ENCODE peak calls at places on chromosomes 4 and X, in nine cellular contexts. One of them, this sample, is unnamed. For H3K4me1, the result is how much of the 10 kb centered on the place peaks cover.

GRCh38 chr4:82090717-82091116 is 283.1 kb downstream of the HNRNPD start:
- DNase-seq in adrenal gland: no peak
- DNase-seq in BE2C: no peak
- DNase-seq in astrocyte: no peak
- DNase-seq in HepG2: no peak
- DNase-seq in tibial nerve: no peak
- DNase-seq in psoas muscle: no peak
- DNase-seq in GM23248: no peak
- DNase-seq in aorta: no peak
- DNase-seq in this sample: no peak

GRCh38 chr4:127400736-127401346 is 231.9 kb upstream of the INTU start:
- DNase-seq in adrenal gland: peak
- DNase-seq in BE2C: peak
- DNase-seq in astrocyte: peak
- DNase-seq in HepG2: peak
- DNase-seq in tibial nerve: peak
- DNase-seq in psoas muscle: peak
- DNase-seq in GM23248: peak
- DNase-seq in aorta: peak
- DNase-seq in this sample: peak

GRCh38 chr4:38730830-38731646 is 51.8 kb downstream of the TLR10 start:
- DNase-seq in adrenal gland: peak
- DNase-seq in BE2C: peak
- DNase-seq in astrocyte: peak
- DNase-seq in HepG2: peak
- DNase-seq in tibial nerve: peak
- DNase-seq in psoas muscle: peak
- DNase-seq in GM23248: peak
- DNase-seq in aorta: peak
- DNase-seq in this sample: peak

GRCh38 chrX:105564536-105564935 is 257.8 kb upstream of the NRK start:
- DNase-seq in adrenal gland: no peak
- DNase-seq in BE2C: no peak
- DNase-seq in astrocyte: peak
- DNase-seq in HepG2: no peak
- DNase-seq in tibial nerve: no peak
- DNase-seq in psoas muscle: no peak
- DNase-seq in GM23248: no peak
- DNase-seq in aorta: no peak
- DNase-seq in this sample: no peak

GRCh38 chr4:38385286-38386010 is 278.6 kb upstream of the KLF3 start:
- DNase-seq in adrenal gland: no peak
- DNase-seq in BE2C: no peak
- DNase-seq in astrocyte: peak
- DNase-seq in HepG2: peak
- DNase-seq in tibial nerve: no peak
- DNase-seq in psoas muscle: no peak
- DNase-seq in GM23248: no peak
- DNase-seq in aorta: no peak
- DNase-seq in this sample: no peak

GRCh38 chr4:99615210-99615834 is 40.7 kb downstream of the MTTP start:
- DNase-seq in adrenal gland: no peak
- DNase-seq in BE2C: no peak
- DNase-seq in astrocyte: no peak
- DNase-seq in HepG2: no peak
- DNase-seq in tibial nerve: no peak
- DNase-seq in psoas muscle: no peak
- DNase-seq in GM23248: no peak
- DNase-seq in aorta: no peak
- DNase-seq in this sample: no peak

GRCh38 chr4:182338731-182339130 is 95.5 kb downstream of the TENM3 start:
- DNase-seq in adrenal gland: no peak
- DNase-seq in BE2C: no peak
- DNase-seq in astrocyte: peak
- DNase-seq in HepG2: no peak
- DNase-seq in tibial nerve: no peak
- DNase-seq in psoas muscle: no peak
- DNase-seq in GM23248: no peak
- DNase-seq in aorta: no peak
- DNase-seq in this sample: no peak

GRCh38 chr4:180669637-180670036 is 1573.6 kb upstream of the TENM3 start:
- DNase-seq in adrenal gland: no peak
- DNase-seq in BE2C: no peak
- DNase-seq in astrocyte: peak
- DNase-seq in HepG2: no peak
- DNase-seq in tibial nerve: no peak
- DNase-seq in psoas muscle: no peak
- DNase-seq in GM23248: no peak
- DNase-seq in aorta: no peak
- DNase-seq in this sample: no peak

GRCh38 chr4:147736458-147736857 is 4.6 kb downstream of the ARHGAP10 start:
- DNase-seq in adrenal gland: no peak
- DNase-seq in BE2C: no peak
- DNase-seq in astrocyte: peak
- DNase-seq in HepG2: no peak
- DNase-seq in tibial nerve: no peak
- DNase-seq in psoas muscle: no peak
- DNase-seq in GM23248: peak
- DNase-seq in aorta: no peak
- DNase-seq in this sample: no peak

GRCh38 chr4:147737623-147738022 is 5.7 kb downstream of the ARHGAP10 start:
- DNase-seq in adrenal gland: no peak
- DNase-seq in BE2C: no peak
- DNase-seq in astrocyte: no peak
- DNase-seq in HepG2: no peak
- DNase-seq in tibial nerve: no peak
- DNase-seq in psoas muscle: no peak
- DNase-seq in GM23248: no peak
- DNase-seq in aorta: no peak
- DNase-seq in this sample: no peak

GRCh38 chr4:147741190-147741788 is 9.4 kb downstream of the ARHGAP10 start:
- DNase-seq in adrenal gland: no peak
- DNase-seq in BE2C: no peak
- DNase-seq in astrocyte: peak
- DNase-seq in HepG2: no peak
- DNase-seq in tibial nerve: no peak
- DNase-seq in psoas muscle: no peak
- DNase-seq in GM23248: peak
- DNase-seq in aorta: no peak
- DNase-seq in this sample: no peak

GRCh38 chr4:147740176-147740575 is 8.3 kb downstream of the ARHGAP10 start:
- DNase-seq in adrenal gland: no peak
- DNase-seq in BE2C: no peak
- DNase-seq in astrocyte: peak
- DNase-seq in HepG2: no peak
- DNase-seq in tibial nerve: no peak
- DNase-seq in psoas muscle: no peak
- DNase-seq in GM23248: no peak
- DNase-seq in aorta: no peak
- DNase-seq in this sample: no peak

DNA sequence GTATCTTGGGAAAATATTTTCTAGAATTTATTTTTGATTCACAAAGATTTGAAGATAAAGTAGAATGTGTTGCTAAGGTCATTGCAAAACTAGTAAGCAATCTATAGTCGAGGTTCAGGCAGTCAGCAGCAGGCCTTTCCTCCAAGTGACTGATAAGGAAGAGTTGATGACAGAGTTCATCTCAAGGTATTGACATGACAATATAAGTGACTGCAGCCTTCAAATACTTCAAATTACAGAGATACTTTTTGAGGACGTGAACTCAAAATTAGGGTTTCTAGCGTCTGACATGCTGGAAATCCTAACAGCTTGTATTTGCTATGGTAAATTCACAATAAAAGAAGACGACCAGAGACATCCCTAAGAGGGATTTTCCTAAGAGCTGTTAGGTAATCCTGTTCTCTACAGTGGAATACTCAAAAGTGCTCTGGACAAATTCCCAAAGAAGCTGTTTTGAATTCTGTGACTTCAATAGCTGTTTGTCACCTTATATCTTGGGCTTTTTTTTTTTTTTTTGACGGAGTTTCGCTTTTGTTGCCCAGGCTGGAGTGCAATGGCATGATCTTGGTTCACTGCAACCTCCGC is 7.4 kb downstream of the ARHGAP10 start:
- DNase-seq in adrenal gland: no peak
- DNase-seq in BE2C: no peak
- DNase-seq in astrocyte: no peak
- DNase-seq in HepG2: no peak
- DNase-seq in tibial nerve: no peak
- DNase-seq in psoas muscle: no peak
- DNase-seq in GM23248: no peak
- DNase-seq in aorta: no peak
- DNase-seq in this sample: no peak
- H3K4me1 ChIP-seq in adrenal gland: under half
- H3K4me1 ChIP-seq in BE2C: under half
- H3K4me1 ChIP-seq in astrocyte: under half
- H3K4me1 ChIP-seq in HepG2: under half
- H3K4me1 ChIP-seq in tibial nerve: under half
- H3K4me1 ChIP-seq in psoas muscle: half or more
- H3K4me1 ChIP-seq in GM23248: under half
- H3K4me1 ChIP-seq in aorta: under half
- H3K4me1 ChIP-seq in this sample: under half

GRCh38 chr4:893276-893994 is 38.7 kb downstream of the GAK start:
- DNase-seq in adrenal gland: no peak
- DNase-seq in BE2C: no peak
- DNase-seq in astrocyte: no peak
- DNase-seq in HepG2: no peak
- DNase-seq in tibial nerve: no peak
- DNase-seq in psoas muscle: no peak
- DNase-seq in GM23248: no peak
- DNase-seq in aorta: no peak
- DNase-seq in this sample: no peak

GRCh38 chr4:891747-892146 is 40.4 kb downstream of the GAK start:
- DNase-seq in adrenal gland: no peak
- DNase-seq in BE2C: peak
- DNase-seq in astrocyte: no peak
- DNase-seq in HepG2: peak
- DNase-seq in tibial nerve: no peak
- DNase-seq in psoas muscle: no peak
- DNase-seq in GM23248: peak
- DNase-seq in aorta: no peak
- DNase-seq in this sample: no peak

GRCh38 chr4:893995-894705 is 38.0 kb downstream of the GAK start:
- DNase-seq in adrenal gland: no peak
- DNase-seq in BE2C: no peak
- DNase-seq in astrocyte: no peak
- DNase-seq in HepG2: no peak
- DNase-seq in tibial nerve: no peak
- DNase-seq in psoas muscle: no peak
- DNase-seq in GM23248: no peak
- DNase-seq in aorta: no peak
- DNase-seq in this sample: no peak

GRCh38 chr4:890036-890695 is 42.0 kb downstream of the GAK start:
- DNase-seq in adrenal gland: no peak
- DNase-seq in BE2C: no peak
- DNase-seq in astrocyte: no peak
- DNase-seq in HepG2: no peak
- DNase-seq in tibial nerve: no peak
- DNase-seq in psoas muscle: no peak
- DNase-seq in GM23248: no peak
- DNase-seq in aorta: no peak
- DNase-seq in this sample: no peak

DNA sequence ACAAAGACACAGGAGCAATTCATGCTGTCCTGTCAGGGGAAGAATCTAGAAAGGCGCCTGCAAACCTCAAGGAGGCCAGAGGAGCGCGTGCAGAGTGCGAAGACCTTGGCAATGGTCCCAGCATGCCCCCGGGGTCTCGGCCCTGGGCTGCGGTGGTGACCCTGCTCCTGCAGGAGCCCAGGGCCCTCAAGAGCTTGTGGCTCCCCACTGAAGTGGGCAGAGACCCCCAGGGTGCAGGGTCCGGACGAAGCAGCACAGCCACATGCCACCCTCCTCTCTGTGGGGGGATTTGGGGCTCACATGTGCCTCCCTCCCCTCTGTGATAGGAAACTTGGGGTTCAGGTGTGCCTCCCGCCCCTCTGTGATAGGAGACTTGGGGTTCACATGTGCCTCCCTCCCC is 39.3 kb downstream of the GAK start:
- DNase-seq in adrenal gland: no peak
- DNase-seq in BE2C: no peak
- DNase-seq in astrocyte: no peak
- DNase-seq in HepG2: no peak
- DNase-seq in tibial nerve: no peak
- DNase-seq in psoas muscle: no peak
- DNase-seq in GM23248: no peak
- DNase-seq in aorta: no peak
- DNase-seq in this sample: no peak
- H3K4me1 ChIP-seq in adrenal gland: under half
- H3K4me1 ChIP-seq in BE2C: under half
- H3K4me1 ChIP-seq in astrocyte: under half
- H3K4me1 ChIP-seq in HepG2: under half
- H3K4me1 ChIP-seq in tibial nerve: under half
- H3K4me1 ChIP-seq in psoas muscle: under half
- H3K4me1 ChIP-seq in GM23248: under half
- H3K4me1 ChIP-seq in aorta: under half
- H3K4me1 ChIP-seq in this sample: under half

DNA sequence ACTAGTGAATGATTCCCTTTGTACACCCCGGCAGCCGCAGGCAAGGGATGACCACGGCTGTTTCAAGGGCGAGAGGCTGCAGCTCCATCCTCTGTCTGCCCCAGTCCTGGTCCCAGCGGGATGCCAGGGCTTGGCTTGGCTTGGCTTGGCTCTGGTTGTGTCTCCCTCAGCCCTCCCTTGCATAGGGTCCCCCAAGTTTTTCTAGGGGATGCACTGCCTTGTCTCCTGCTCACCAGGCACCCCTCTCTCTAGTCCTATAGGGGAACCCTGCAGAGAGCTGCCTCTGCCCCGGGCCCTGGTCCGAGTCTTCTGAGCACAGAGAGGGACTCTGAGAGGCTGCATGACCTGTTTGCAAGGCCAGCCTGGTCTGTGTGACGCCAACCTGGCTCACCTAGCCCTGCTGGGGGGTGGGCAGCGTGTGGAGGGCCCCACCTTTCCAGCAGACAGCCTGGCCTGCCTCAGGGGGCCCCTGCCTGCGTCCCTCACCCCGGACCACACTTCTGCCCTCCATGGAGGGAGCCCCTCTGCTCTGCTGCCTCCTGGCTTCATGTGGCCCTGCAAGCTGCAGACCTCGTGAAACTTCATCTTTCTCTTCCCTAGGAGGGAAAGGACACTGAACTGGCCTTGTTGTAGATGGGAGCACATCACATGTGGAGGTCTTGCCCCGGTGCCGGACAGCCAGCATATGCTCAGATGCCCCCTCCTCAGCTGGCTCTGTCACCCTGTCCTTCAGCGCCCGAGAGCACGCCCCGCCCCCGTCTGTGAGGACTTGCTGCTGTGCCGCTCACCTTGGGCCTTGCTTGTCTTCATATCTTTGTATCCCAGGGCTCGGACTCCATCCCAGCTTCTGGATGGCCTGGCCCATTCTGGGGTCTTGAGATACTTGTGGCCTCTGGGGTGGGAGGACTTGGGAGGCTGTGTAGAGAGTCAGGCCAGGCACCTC is 16.4 kb downstream of the SORCS2 start:
- DNase-seq in adrenal gland: no peak
- DNase-seq in BE2C: no peak
- DNase-seq in astrocyte: no peak
- DNase-seq in HepG2: no peak
- DNase-seq in tibial nerve: no peak
- DNase-seq in psoas muscle: no peak
- DNase-seq in GM23248: no peak
- DNase-seq in aorta: no peak
- DNase-seq in this sample: no peak
- H3K4me1 ChIP-seq in adrenal gland: under half
- H3K4me1 ChIP-seq in BE2C: under half
- H3K4me1 ChIP-seq in astrocyte: half or more
- H3K4me1 ChIP-seq in HepG2: under half
- H3K4me1 ChIP-seq in tibial nerve: under half
- H3K4me1 ChIP-seq in psoas muscle: under half
- H3K4me1 ChIP-seq in GM23248: half or more
- H3K4me1 ChIP-seq in aorta: under half
- H3K4me1 ChIP-seq in this sample: under half

GRCh38 chr4:159593651-159594050 is 490.8 kb downstream of the RAPGEF2 start:
- DNase-seq in adrenal gland: no peak
- DNase-seq in BE2C: no peak
- DNase-seq in astrocyte: no peak
- DNase-seq in HepG2: no peak
- DNase-seq in tibial nerve: no peak
- DNase-seq in psoas muscle: no peak
- DNase-seq in GM23248: no peak
- DNase-seq in aorta: no peak
- DNase-seq in this sample: no peak
- H3K4me1 ChIP-seq in adrenal gland: under half
- H3K4me1 ChIP-seq in BE2C: under half
- H3K4me1 ChIP-seq in astrocyte: under half
- H3K4me1 ChIP-seq in HepG2: under half
- H3K4me1 ChIP-seq in tibial nerve: under half
- H3K4me1 ChIP-seq in psoas muscle: under half
- H3K4me1 ChIP-seq in GM23248: under half
- H3K4me1 ChIP-seq in aorta: under half
- H3K4me1 ChIP-seq in this sample: under half